ENCODE peak calls at places on chromosomes 11 and 22, in seven cellular contexts. Z is psoas muscle, A is tibial nerve, K is left ventricle myocardium inferior, P is small intestine, J is cardiac muscle cell, T is kidney. D is an unnamed sample.

GRCh38 chr11:69595805-69596665 is 44.9 kb upstream of the CCND1 start:
- DNase-seq in Z (no peak), J (no peak), K (no peak), T (no peak), A (no peak), P (no peak), D (no peak)

GRCh38 chr11:61362542-61362875 is 335 bp downstream of the TMEM138 start:
- DNase-seq in T (no peak), A (no peak), P (no peak), J (peak; percentile 55), Z (no peak), K (no peak), D (no peak)

GRCh38 chr11:83971063-83971462 is 684.9 kb upstream of the CCDC90B start:
- DNase-seq in K (no peak), A (no peak), Z (no peak), T (no peak), P (no peak), J (no peak), D (no peak)

GRCh38 chr22:34858026-34858425 is 207.9 kb upstream of the ISX start:
- DNase-seq in P (no peak), J (no peak), Z (no peak), T (no peak), K (no peak), A (no peak), D (no peak)

GRCh38 chr22:40401532-40401931 is 31.1 kb downstream of the SGSM3 start:
- DNase-seq in P (no peak), A (no peak), Z (no peak), T (no peak), K (no peak), J (no peak), D (no peak)

GRCh38 chr22:30830907-30831306 is 136.2 kb downstream of the OSBP2 start:
- DNase-seq in Z (no peak), T (no peak), A (no peak), J (no peak), K (no peak), P (peak; percentile 64), D (no peak)

GRCh38 chr11:120375076-120375475 is 38.9 kb downstream of the ARHGEF12 start:
- DNase-seq in K (no peak), Z (no peak), T (no peak), A (no peak), J (no peak), P (no peak), D (no peak)

GRCh38 chr11:123405123-123405592 is 24.9 kb upstream of the GRAMD1B start:
- DNase-seq in J (peak; percentile 96), A (no peak), Z (no peak), K (peak; percentile 68), P (no peak), T (no peak), D (no peak)

GRCh38 chr22:19057999-19058491 is 64.2 kb downstream of the DGCR2 start:
- DNase-seq in J (no peak), A (no peak), K (no peak), P (no peak), T (peak; percentile 46), Z (no peak), D (no peak)

GRCh38 chr11:34002420-34002819 is 49.1 kb upstream of the CAPRIN1 start:
- DNase-seq in K (no peak), Z (no peak), J (no peak), T (no peak), P (peak; percentile 74), A (no peak), D (no peak)

GRCh38 chr22:29071261-29072045 is 1.4 kb upstream of the KREMEN1 start:
- DNase-seq in J (peak; percentile 78), P (peak; percentile 70), A (no peak), Z (no peak), T (peak; percentile 81), K (no peak), D (no peak)

GRCh38 chr11:65404638-65405339 is 17.8 kb upstream of the NEAT1 start:
- DNase-seq in T (peak; percentile 64), P (no peak), K (no peak), J (no peak), A (no peak), Z (no peak), D (no peak)

GRCh38 chr22:48089601-48090331 is 1327.3 kb downstream of the TBC1D22A start:
- DNase-seq in T (peak; percentile 88), J (no peak), K (peak; percentile 44), P (no peak), Z (peak; percentile 80), A (peak; percentile 53), D (no peak)

GRCh38 chr11:4680341-4680740 is 17.3 kb downstream of the OR51E2 start:
- DNase-seq in Z (no peak), T (no peak), K (no peak), J (no peak), A (no peak), P (peak; percentile 5), D (no peak)

GRCh38 chr11:17408641-17409040 is 20.2 kb upstream of the KCNJ11 start:
- DNase-seq in Z (no peak), A (no peak), T (peak; percentile 45), J (no peak), P (no peak), K (no peak), D (no peak)

GRCh38 chr11:17388609-17389204 is at the start of gene KCNJ11:
- DNase-seq in P (no peak), J (peak; percentile 36), K (no peak), Z (no peak), A (no peak), T (peak; percentile 84), D (no peak)

GRCh38 chr11:59614277-59615131 is 1.1 kb downstream of the OSBP start:
- DNase-seq in J (no peak), A (no peak), Z (no peak), T (no peak), P (no peak), K (no peak), D (no peak)

GRCh38 chr11:43718373-43718772 is 37.8 kb downstream of the HSD17B12 start:
- DNase-seq in P (no peak), T (no peak), Z (no peak), A (no peak), J (no peak), K (no peak), D (no peak)

GRCh38 chr22:43159484-43160178 is 8.3 kb downstream of the TSPO start:
- DNase-seq in P (peak; percentile 84), Z (peak; percentile 62), A (no peak), T (no peak), J (no peak), K (no peak), D (no peak)
- H3K27ac ChIP-seq in P (no peak overlapping the region), Z (no peak overlapping the region), A (no peak overlapping the region), T (no peak overlapping the region), J (no peak overlapping the region), K (no peak overlapping the region), D (no peak overlapping the region)

GRCh38 chr11:130511765-130512164 is 63.3 kb downstream of the ADAMTS15 start:
- DNase-seq in K (no peak), A (no peak), T (no peak), Z (no peak), J (no peak), P (no peak), D (no peak)
- H3K4me1 ChIP-seq in K (peaks cover 55% of the 10 kb centered on the region), A (peaks cover 21% of the 10 kb centered on the region), T (peaks cover 2% of the 10 kb centered on the region), Z (peaks cover 25% of the 10 kb centered on the region), J (no peaks in the 10 kb centered on the region), P (no peaks in the 10 kb centered on the region), D (peaks cover 4% of the 10 kb centered on the region)

DNA sequence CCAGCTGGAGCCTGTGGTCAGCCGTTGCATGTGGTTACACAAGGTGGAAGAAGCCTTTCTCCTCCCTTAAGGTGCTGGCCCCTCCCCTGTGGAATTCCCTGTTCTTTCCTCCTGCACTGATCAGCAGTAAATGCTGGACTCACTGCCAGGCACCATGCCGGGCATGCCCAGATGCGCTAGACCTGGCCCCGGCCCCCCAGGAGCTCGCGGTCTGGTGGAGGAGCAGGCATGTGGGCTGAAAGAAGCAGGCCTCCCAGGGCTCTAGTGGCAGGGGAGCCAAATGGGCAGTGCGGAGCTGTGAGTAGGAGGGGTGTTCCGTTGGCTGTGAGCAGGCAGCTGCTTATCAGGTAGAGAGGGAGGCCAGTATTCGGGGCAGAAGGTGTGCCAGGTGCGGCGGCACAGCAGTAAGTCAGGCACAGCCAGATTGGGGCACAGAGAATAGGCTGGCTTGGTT is 10.2 kb downstream of the DGKZ start:
- DNase-seq in P (peak; percentile 70), J (no peak), T (no peak), A (no peak), Z (no peak), K (no peak), D (no peak)
- H3K27ac ChIP-seq in P (peak overlapping the region; percentile 4), J (no peak overlapping the region), T (peak overlapping the region; percentile 57), A (no peak overlapping the region), Z (no peak overlapping the region), K (peak overlapping the region; percentile 42), D (no peak overlapping the region)

GRCh38 chr11:98056945-98057344 is 963.8 kb upstream of the CNTN5 start:
- DNase-seq in P (no peak), A (no peak), Z (no peak), K (no peak), T (no peak), J (no peak), D (no peak)
- H3K4me1 ChIP-seq in P (no peaks in the 10 kb centered on the region), A (no peaks in the 10 kb centered on the region), Z (no peaks in the 10 kb centered on the region), K (no peaks in the 10 kb centered on the region), T (no peaks in the 10 kb centered on the region), J (no peaks in the 10 kb centered on the region), D (no peaks in the 10 kb centered on the region)